ENCODE peak calls at places on chromosome 16, in five cellular contexts. S is spleen, G is Panc1, O is cardiac muscle cell, C is tibial artery. A is an unnamed sample.

GRCh38 chr16:57422026-57422944 is 17.7 kb downstream of the CCL17 start:
- DNase-seq in G (peak; percentile 42), C (peak; percentile 65), S (no peak), O (peak; percentile 82), A (no peak)

GRCh38 chr16:31327675-31328225 is 27.2 kb upstream of the ITGAX start:
- DNase-seq in O (no peak), S (no peak), C (no peak), G (no peak), A (no peak)

GRCh38 chr16:8887438-8887765 is 5.3 kb downstream of the LITAFD start:
- DNase-seq in O (no peak), S (peak; percentile 64), G (no peak), C (no peak), A (no peak)

GRCh38 chr16:53123753-53124152 is 69.0 kb downstream of the CHD9 start:
- DNase-seq in S (no peak), C (no peak), G (no peak), O (peak; percentile 62), A (no peak)

GRCh38 chr16:68470461-68471150 is 22.3 kb upstream of the SMPD3 start:
- DNase-seq in O (no peak), S (peak; percentile 85), G (no peak), C (peak; percentile 54), A (peak; percentile 28)

GRCh38 chr16:764848-765487 is 4.4 kb downstream of the MSLN start:
- DNase-seq in G (no peak), C (no peak), O (no peak), S (no peak), A (no peak)

GRCh38 chr16:57548424-57548823 is 6.0 kb downstream of the ADGRG5 start:
- DNase-seq in C (no peak), S (no peak), O (no peak), G (no peak), A (no peak)

GRCh38 chr16:19393226-19394074 is 24.2 kb upstream of the TMC5 start:
- DNase-seq in C (no peak), S (no peak), G (no peak), O (peak; percentile 55), A (no peak)

GRCh38 chr16:56728027-56728426 is 1.9 kb upstream of the NUP93 start:
- DNase-seq in O (no peak), S (no peak), C (no peak), G (no peak), A (no peak)

GRCh38 chr16:22782299-22782698 is 31.7 kb upstream of the HS3ST2 start:
- DNase-seq in S (no peak), G (no peak), O (no peak), C (peak; percentile 59), A (no peak)

GRCh38 chr16:4452674-4453073 is 21.8 kb downstream of the NMRAL1 start:
- DNase-seq in S (no peak), C (no peak), G (no peak), O (no peak), A (no peak)

GRCh38 chr16:12618515-12618914 is 185.2 kb downstream of the CPPED1 start:
- DNase-seq in C (no peak), S (no peak), G (no peak), O (no peak), A (no peak)

GRCh38 chr16:13453325-13453724 is 466.6 kb upstream of the ERCC4 start:
- DNase-seq in O (no peak), C (no peak), S (no peak), G (no peak), A (no peak)

GRCh38 chr16:2296662-2297505 is 29.0 kb upstream of the RNPS1 start:
- DNase-seq in S (no peak), O (peak; percentile 40), C (no peak), G (peak; percentile 15), A (no peak)

GRCh38 chr16:69486724-69487123 is 62.3 kb downstream of the CYB5B start:
- DNase-seq in G (no peak), O (no peak), C (no peak), S (no peak), A (no peak)

GRCh38 chr16:87581867-87582220 is 20.5 kb upstream of the JPH3 start:
- DNase-seq in O (peak; percentile 98), S (peak; percentile 45), C (peak; percentile 95), G (peak; percentile 80), A (peak; percentile 68)

GRCh38 chr16:2770781-2771111 is 6.3 kb downstream of the ELOB start:
- DNase-seq in G (no peak), O (no peak), C (no peak), S (no peak), A (no peak)

GRCh38 chr16:626787-627457 is 3.9 kb upstream of the WFIKKN1 start:
- DNase-seq in O (peak; percentile 96), S (no peak), C (no peak), G (peak; percentile 85), A (no peak)

GRCh38 chr16:75861981-75862380 is 135.7 kb upstream of the CPHXL start:
- DNase-seq in O (no peak), S (no peak), G (no peak), C (no peak), A (no peak)
- H3K27ac ChIP-seq in O (no peak overlapping the region), S (no peak overlapping the region), G (no peak overlapping the region), C (no peak overlapping the region), A (no peak overlapping the region)

GRCh38 chr16:67170168-67170947 is at the start of gene NOL3:
- DNase-seq in O (peak; percentile 90), G (no peak), S (peak; percentile 89), C (peak; percentile 89), A (peak; percentile 90)
- H3K4me1 ChIP-seq in O (peaks cover 19% of the 10 kb centered on the region), G (peaks cover 18% of the 10 kb centered on the region), S (peaks cover 65% of the 10 kb centered on the region), C (peaks cover 65% of the 10 kb centered on the region), A (peaks cover 60% of the 10 kb centered on the region)

GRCh38 chr16:5607169-5607568 is 509.6 kb upstream of the EEF2KMT start:
- DNase-seq in O (no peak), S (no peak), C (no peak), G (no peak), A (no peak)
- TF ChIP-seq CTCF in O (no peak), S (no peak), C (no peak), G (no peak), A (no peak)

DNA sequence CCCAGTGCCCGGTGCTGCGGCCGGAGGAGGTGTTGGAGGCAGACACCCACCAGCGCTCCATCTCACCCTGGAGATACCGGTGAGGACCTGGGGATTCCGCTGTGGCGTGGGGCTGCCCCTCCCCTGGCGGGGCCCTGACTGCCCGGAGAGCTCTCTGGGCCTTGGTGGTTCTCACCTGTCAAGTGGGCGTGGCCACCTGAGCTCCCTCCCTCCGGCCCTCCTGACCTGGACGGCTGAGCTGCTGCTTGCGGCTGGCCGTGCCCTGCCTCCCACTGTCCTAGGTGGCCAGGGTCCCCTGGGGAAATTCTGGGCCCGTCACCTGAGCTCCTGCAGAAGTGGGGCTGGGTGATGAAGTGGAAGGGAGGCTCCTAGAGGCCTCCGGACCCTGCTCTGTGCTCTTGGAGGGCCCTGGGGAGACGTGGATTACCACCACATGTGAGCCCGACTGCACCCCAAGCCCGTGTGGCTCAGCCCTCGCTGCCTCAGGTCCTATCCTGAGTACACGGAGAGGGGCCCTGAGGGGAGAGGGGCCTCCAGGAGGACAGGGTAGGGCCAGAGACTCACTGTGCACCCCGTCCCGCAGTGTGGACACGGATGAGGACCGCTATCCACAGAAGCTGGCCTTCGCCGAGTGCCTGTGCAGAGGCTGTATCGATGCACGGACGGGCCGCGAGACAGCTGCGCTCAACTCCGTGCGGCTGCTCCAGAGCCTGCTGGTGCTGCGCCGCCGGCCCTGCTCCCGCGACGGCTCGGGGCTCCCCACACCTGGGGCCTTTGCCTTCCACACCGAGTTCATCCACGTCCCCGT is 1.1 kb downstream of the IL17C start:
- DNase-seq in C (no peak), O (no peak), S (no peak), G (no peak), A (no peak)
- H3K27ac ChIP-seq in C (no peak overlapping the region), O (no peak overlapping the region), S (no peak overlapping the region), G (no peak overlapping the region), A (no peak overlapping the region)

GRCh38 chr16:17348042-17348783 is 122.5 kb downstream of the XYLT1 start:
- DNase-seq in O (no peak), C (no peak), S (peak; percentile 64), G (no peak), A (no peak)
- H3K4me1 ChIP-seq in O (peaks cover 11% of the 10 kb centered on the region), C (peaks cover 32% of the 10 kb centered on the region), S (peaks cover 86% of the 10 kb centered on the region), G (no peaks in the 10 kb centered on the region), A (peaks cover 50% of the 10 kb centered on the region)

GRCh38 chr16:73012341-73012740 is 35.6 kb downstream of the ZFHX3 start:
- DNase-seq in C (no peak), G (no peak), O (no peak), S (no peak), A (no peak)

GRCh38 chr16:73010150-73010676 is 37.7 kb downstream of the ZFHX3 start:
- DNase-seq in S (no peak), O (no peak), C (peak; percentile 45), G (no peak), A (no peak)

GRCh38 chr16:73014768-73015167 is 33.2 kb downstream of the ZFHX3 start:
- DNase-seq in O (no peak), G (no peak), S (no peak), C (no peak), A (no peak)

GRCh38 chr16:73013974-73014373 is 34.0 kb downstream of the ZFHX3 start:
- DNase-seq in O (no peak), C (no peak), G (no peak), S (no peak), A (no peak)

GRCh38 chr16:73011926-73012325 is 36.0 kb downstream of the ZFHX3 start:
- DNase-seq in O (no peak), G (no peak), C (no peak), S (no peak), A (no peak)
- TF ChIP-seq CTCF in O (no peak), G (no peak), C (no peak), S (no peak), A (no peak)